ENCODE peak calls at places on chromosomes 13 and 19, in four cellular contexts. Z, R, S and C are unnamed samples.

GRCh38 chr13:99374994-99375805 is 68.0 kb upstream of the GPR183 start:
- DNase-seq in Z (no peak), R (peak), S (no peak), C (peak)

GRCh38 chr13:51818771-51819511 is 15.0 kb upstream of the DHRS12 start:
- DNase-seq in Z (no peak), R (no peak), S (no peak), C (no peak)

GRCh38 chr19:5247957-5248705 is 92.5 kb downstream of the PTPRS start:
- DNase-seq in Z (no peak), R (no peak), S (no peak), C (no peak)

GRCh38 chr19:7492142-7493055 is 3.6 kb upstream of the PEX11G start:
- DNase-seq in Z (no peak), R (no peak), S (no peak), C (no peak)

GRCh38 chr13:107104631-107105030 is 536.7 kb upstream of the ARGLU1 start:
- DNase-seq in Z (no peak), R (no peak), S (no peak), C (no peak)

GRCh38 chr13:112651750-112652511 is 37.9 kb upstream of the ATP11A start:
- DNase-seq in Z (no peak), R (no peak), S (no peak), C (no peak)

GRCh38 chr13:20482275-20482761 is 43.3 kb downstream of the CRYL1 start:
- DNase-seq in Z (no peak), R (no peak), S (no peak), C (no peak)

GRCh38 chr19:29671393-29672076 is 6.3 kb downstream of the PLEKHF1 start:
- DNase-seq in Z (peak), R (peak), S (peak), C (peak)

GRCh38 chr13:95745752-95746151 is 68.8 kb downstream of the DNAJC3 start:
- DNase-seq in Z (no peak), R (no peak), S (no peak), C (no peak)

GRCh38 chr13:69274231-69274630 is 833.4 kb upstream of the ATXN8OS start:
- DNase-seq in Z (no peak), R (no peak), S (no peak), C (no peak)

GRCh38 chr13:43686557-43686956 is 100.2 kb downstream of the ENOX1 start:
- DNase-seq in Z (no peak), R (no peak), S (peak), C (no peak)

GRCh38 chr13:39034085-39034484 is 3.8 kb downstream of the PROSER1 start:
- DNase-seq in Z (no peak), R (no peak), S (no peak), C (no peak)
- H3K27ac ChIP-seq in Z (no peak), R (no peak), S (no peak), C (no peak)

GRCh38 chr19:17314007-17314589 is 4.7 kb downstream of the DDA1 start:
- DNase-seq in Z (no peak), R (no peak), S (no peak), C (no peak)

GRCh38 chr19:17309198-17309961 is at the start of gene DDA1:
- DNase-seq in Z (peak), R (peak), S (peak), C (peak)

GRCh38 chr19:17312481-17313113 is 3.2 kb downstream of the DDA1 start:
- DNase-seq in Z (no peak), R (no peak), S (peak), C (no peak)

GRCh38 chr19:17309962-17310461 is 649 bp downstream of the DDA1 start:
- DNase-seq in Z (no peak), R (no peak), S (no peak), C (no peak)

GRCh38 chr19:17311455-17312248 is 2.3 kb downstream of the DDA1 start:
- DNase-seq in Z (no peak), R (no peak), S (peak), C (no peak)
- TF ChIP-seq POLR2A in Z (no peak), R (no peak), S (no peak), C (no peak)

GRCh38 chr13:35346494-35346893 is 130.0 kb downstream of the MAB21L1 start:
- DNase-seq in Z (no peak), R (no peak), S (no peak), C (no peak)
- H3K27ac ChIP-seq in Z (no peak), R (no peak), S (no peak), C (no peak)

GRCh38 chr19:6372594-6373095 is at the start of gene ALKBH7:
- DNase-seq in Z (peak), R (peak), S (peak), C (peak)
- TF ChIP-seq POLR2A in Z (no peak), R (peak), S (peak), C (peak)

GRCh38 chr19:2168619-2169424 is 5.1 kb downstream of the DOT1L start:
- DNase-seq in Z (peak), R (peak), S (peak), C (peak)
- H3K27ac ChIP-seq in Z (peak), R (peak), S (peak), C (peak)

DNA sequence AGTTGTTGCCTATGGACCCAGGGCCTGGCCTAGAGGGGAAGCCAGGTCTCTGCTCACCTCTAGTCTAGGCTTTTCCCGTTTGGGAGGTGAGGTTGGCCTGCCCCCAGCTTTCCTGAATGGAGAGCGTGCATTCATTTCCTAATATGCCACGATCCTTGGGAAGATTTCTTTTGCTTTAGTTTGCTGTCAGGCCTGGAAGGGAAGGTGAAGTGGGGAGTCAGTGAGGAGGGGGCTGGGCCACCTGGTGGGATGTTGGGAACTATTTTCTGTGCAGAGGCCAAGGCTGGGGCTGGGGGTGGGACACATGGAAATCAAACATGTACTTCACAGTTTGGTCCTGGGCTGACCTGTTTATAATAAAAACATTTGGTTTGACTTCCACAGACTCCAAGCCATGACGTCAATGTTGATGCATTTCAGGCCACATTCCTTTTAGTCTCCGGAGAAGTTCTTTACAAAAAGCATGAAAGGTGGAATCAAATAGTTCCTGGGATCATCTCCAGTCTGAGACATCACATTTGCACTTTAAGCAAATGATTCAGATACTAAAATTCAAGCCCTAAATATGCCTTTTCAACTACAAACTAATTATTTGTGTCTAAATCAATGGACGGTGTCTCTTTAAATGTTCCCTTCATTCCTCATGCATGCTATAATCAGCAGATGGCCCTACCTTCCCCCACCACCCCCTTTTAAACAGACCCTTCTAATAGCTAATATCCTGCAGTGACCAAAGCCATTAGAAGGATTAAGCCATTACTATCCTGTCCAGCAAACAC is 41.5 kb upstream of the MEDAG start:
- DNase-seq in Z (no peak), R (no peak), S (peak), C (no peak)
- TF ChIP-seq POLR2A in Z (no peak), R (no peak), S (no peak), C (no peak)

DNA sequence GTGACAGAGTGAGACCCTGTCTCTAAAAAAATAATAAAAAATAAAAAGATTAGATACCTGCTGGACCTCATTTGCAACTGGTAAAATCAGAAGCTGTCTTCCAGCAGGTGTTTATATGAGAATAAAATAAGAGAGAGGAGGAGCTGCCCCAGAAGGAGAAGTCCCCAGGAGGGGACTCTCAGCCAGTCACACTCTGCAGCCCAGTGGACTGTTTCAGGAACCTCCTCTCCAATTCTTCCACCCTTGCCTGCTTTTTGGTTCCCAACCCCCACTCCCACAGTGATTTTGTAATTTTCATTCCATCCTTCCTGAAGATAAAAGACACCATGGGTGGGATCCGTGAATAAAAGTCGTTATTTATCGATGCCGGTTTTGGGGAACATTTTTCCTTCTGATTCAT is 56.9 kb upstream of the TSHZ3 start:
- DNase-seq in Z (no peak), R (no peak), S (no peak), C (no peak)
- H3K27ac ChIP-seq in Z (no peak), R (no peak), S (no peak), C (no peak)